ENCODE peak calls at places on chromosomes 6 and 20, in four cellular contexts. Q is SK-N-SH, E is HCT116, R is mammary epithelial cell. I is an unnamed sample.
A peak's percentile ranks its signal among the peaks of the same experiment; 100 is the strongest.

GRCh38 chr6:79030511-79030910 is 47.5 kb downstream of the PHIP start:
- DNase-seq in E (no peak), Q (no peak), R (no peak), I (no peak)

GRCh38 chr20:10679269-10679668 is 5.5 kb upstream of the JAG1 start:
- DNase-seq in R (peak; percentile 63), Q (no peak), E (no peak), I (no peak)

GRCh38 chr6:151702851-151703629 is 104.4 kb upstream of the ESR1 start:
- DNase-seq in Q (no peak), E (no peak), R (no peak), I (no peak)

GRCh38 chr6:44771647-44772415 is 384.3 kb downstream of the CDC5L start:
- DNase-seq in R (no peak), Q (no peak), E (no peak), I (no peak)

GRCh38 chr6:17577059-17577458 is 23.0 kb upstream of the FAM8A1 start:
- DNase-seq in E (no peak), R (no peak), Q (no peak), I (no peak)

GRCh38 chr6:56860466-56860865 is 94.4 kb upstream of the BEND6 start:
- DNase-seq in Q (no peak), R (peak; percentile 12), E (peak; percentile 87), I (no peak)

GRCh38 chr6:140256213-140256612 is 881.8 kb upstream of the CITED2 start:
- DNase-seq in Q (no peak), E (no peak), R (peak; percentile 48), I (no peak)

GRCh38 chr20:44768854-44769480 is 23.3 kb downstream of the KCNK15 start:
- DNase-seq in Q (no peak), R (no peak), E (no peak), I (no peak)

GRCh38 chr6:64489760-64490159 is 854.2 kb downstream of the PHF3 start:
- DNase-seq in R (no peak), E (no peak), Q (no peak), I (no peak)

GRCh38 chr20:60078351-60079250 is 120.4 kb downstream of the CDH26 start:
- DNase-seq in Q (no peak), E (no peak), R (peak; percentile 68), I (no peak)

GRCh38 chr6:29748391-29749352 is 25.4 kb downstream of the HLA-F start:
- DNase-seq in E (peak; percentile 69), R (peak; percentile 91), Q (peak; percentile 91), I (peak; percentile 77)

GRCh38 chr6:148349466-148349865 is 6.8 kb downstream of the SASH1 start:
- DNase-seq in Q (no peak), R (no peak), E (peak; percentile 10), I (no peak)

GRCh38 chr6:85443720-85444119 is 6.2 kb upstream of the NT5E start:
- DNase-seq in R (no peak), Q (no peak), E (no peak), I (no peak)

GRCh38 chr6:5471637-5472430 is 210.5 kb downstream of the FARS2 start:
- DNase-seq in Q (peak; percentile 50), R (no peak), E (no peak), I (no peak)

GRCh38 chr6:92023410-92023940 is 1395.9 kb downstream of the EPHA7 start:
- DNase-seq in R (no peak), E (no peak), Q (peak; percentile 52), I (no peak)

GRCh38 chr6:31826793-31827285 is 699 bp upstream of the HSPA1B start:
- DNase-seq in E (no peak), Q (no peak), R (no peak), I (no peak)

GRCh38 chr6:128508588-128509296 is 11.7 kb downstream of the PTPRK start:
- DNase-seq in Q (no peak), E (peak; percentile 61), R (peak; percentile 95), I (no peak)

GRCh38 chr20:2137552-2138201 is 36.0 kb downstream of the STK35 start:
- DNase-seq in R (no peak), E (no peak), Q (no peak), I (no peak)

GRCh38 chr6:130409394-130410095 is 43.7 kb downstream of the TMEM200A start:
- DNase-seq in E (no peak), Q (no peak), R (no peak), I (no peak)

GRCh38 chr6:111651185-111652034 is 45.7 kb upstream of the TRAF3IP2 start:
- DNase-seq in E (no peak), R (no peak), Q (no peak), I (no peak)

GRCh38 chr6:42404494-42404893 is 47.2 kb downstream of the TRERF1 start:
- DNase-seq in Q (no peak), E (peak; percentile 82), R (peak; percentile 72), I (no peak)

GRCh38 chr6:149213829-149214228 is 103.7 kb upstream of the TAB2 start:
- DNase-seq in E (no peak), Q (no peak), R (no peak), I (no peak)

GRCh38 chr20:38973546-38974120 is 11.5 kb downstream of the DHX35 start:
- DNase-seq in E (no peak), R (peak; percentile 48), Q (no peak), I (no peak)

GRCh38 chr6:168145747-168146596 is 67.0 kb upstream of the FRMD1 start:
- DNase-seq in Q (no peak), E (no peak), R (no peak), I (no peak)

GRCh38 chr20:33589059-33589458 is 73.1 kb upstream of the C20orf144 start:
- DNase-seq in E (no peak), Q (no peak), R (no peak), I (no peak)

GRCh38 chr6:147156218-147156617 is 48.0 kb upstream of the STXBP5 start:
- DNase-seq in R (no peak), Q (no peak), E (no peak), I (no peak)

GRCh38 chr6:47752801-47753200 is 29.0 kb upstream of the OPN5 start:
- DNase-seq in R (no peak), E (no peak), Q (no peak), I (no peak)

GRCh38 chr20:5091902-5092301 is 27.9 kb downstream of the PCNA start:
- DNase-seq in Q (no peak), E (no peak), R (no peak), I (no peak)

DNA sequence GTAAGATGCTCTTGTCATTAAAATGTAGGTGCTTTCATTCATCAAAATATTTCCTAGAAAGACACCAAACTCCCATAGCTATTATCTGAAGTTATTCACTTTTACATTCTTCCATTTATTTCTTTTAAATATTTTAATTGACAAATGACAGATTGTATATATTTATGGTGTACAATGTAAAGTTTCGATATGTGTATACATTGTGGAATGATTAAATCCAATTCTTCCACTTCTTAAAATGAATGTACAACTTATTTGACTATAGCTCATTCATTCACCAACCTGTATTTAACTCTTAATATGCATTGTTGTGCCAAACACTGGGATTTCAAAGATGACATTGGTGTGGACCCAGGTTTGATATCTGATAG is 41.0 kb downstream of the CCN2 start:
- DNase-seq in R (no peak), Q (no peak), E (no peak), I (no peak)
- TF ChIP-seq CTCF in R (no peak), Q (no peak), E (no peak), I (no peak)

GRCh38 chr20:49288784-49289696 is 11.2 kb upstream of the ZNFX1 start:
- DNase-seq in E (no peak), R (no peak), Q (no peak), I (no peak)

GRCh38 chr20:49286689-49287551 is 9.1 kb upstream of the ZNFX1 start:
- DNase-seq in Q (no peak), R (no peak), E (no peak), I (no peak)

GRCh38 chr20:49287555-49288249 is 9.8 kb upstream of the ZNFX1 start:
- DNase-seq in E (no peak), Q (no peak), R (no peak), I (no peak)

GRCh38 chr20:49285813-49286494 is 8.1 kb upstream of the ZNFX1 start:
- DNase-seq in E (no peak), Q (no peak), R (no peak), I (no peak)

DNA sequence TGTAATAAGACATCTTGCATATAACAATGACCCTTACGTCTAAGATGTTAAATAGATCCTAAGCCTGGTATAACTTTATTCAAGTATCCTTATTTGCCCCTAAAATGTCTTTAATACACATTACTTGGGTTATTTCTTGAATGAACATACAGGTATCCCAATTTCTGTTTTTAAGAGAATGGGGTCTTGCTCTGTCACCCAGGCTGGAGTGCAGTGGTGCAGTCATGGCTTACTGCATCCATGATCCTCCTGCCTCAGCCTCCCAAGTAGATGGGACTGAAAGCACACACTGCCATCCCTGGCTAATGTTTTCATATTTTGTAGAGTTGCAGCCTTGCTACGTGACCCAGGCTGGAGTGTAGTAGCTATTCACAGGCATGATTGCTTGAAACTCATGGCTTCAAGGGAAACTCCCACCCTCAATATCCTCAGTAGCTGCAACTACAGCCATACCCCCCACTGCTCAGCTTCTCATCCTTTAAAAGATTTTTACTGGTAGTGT is 10.4 kb upstream of the ZNFX1 start:
- DNase-seq in E (no peak), Q (no peak), R (no peak), I (no peak)
- H4K20me1 ChIP-seq in E (peaks cover 73% of the 10 kb centered on the region), Q (peaks cover 84% of the 10 kb centered on the region), R (peaks cover 50% of the 10 kb centered on the region), I (peaks cover 24% of the 10 kb centered on the region)

DNA sequence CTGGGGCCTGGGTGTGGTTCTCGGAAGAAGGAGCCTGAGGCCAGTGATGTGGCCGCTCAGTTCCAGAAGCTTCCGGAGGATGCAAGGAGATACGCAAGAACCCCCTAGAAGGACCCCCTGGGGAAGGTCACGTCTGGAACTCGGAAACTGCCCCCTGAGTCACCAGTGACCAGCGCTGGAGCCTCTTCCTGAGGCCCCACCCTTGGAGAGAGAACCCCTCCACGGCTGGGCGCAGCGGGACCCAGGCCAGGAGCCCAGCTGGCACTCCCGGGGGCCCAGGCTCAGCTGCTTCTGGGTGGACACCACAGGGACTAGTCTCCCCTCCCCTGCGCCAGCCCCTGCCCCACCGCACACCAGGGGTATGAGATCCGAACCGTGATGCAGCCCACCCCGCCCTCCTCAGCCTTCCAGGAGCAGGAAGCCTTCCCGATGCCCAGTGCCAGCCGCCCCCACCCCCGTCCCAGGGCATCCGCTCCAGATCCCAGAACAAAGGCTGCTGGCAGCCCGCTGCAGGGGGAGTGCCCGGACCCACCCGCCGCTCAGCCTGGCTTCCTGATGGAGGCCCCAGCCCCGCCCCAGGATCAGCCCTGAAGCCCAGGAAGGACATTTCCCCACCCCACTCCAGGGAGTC is 7.5 kb downstream of the LAMA5 start:
- DNase-seq in R (no peak), E (peak; percentile 73), Q (no peak), I (no peak)
- H3K4me1 ChIP-seq in R (peaks cover 92% of the 10 kb centered on the region), E (peaks cover 83% of the 10 kb centered on the region), Q (peaks cover 29% of the 10 kb centered on the region), I (no peaks in the 10 kb centered on the region)

GRCh38 chr6:33414592-33415271 is 3.2 kb downstream of the CUTA start:
- DNase-seq in E (no peak), R (no peak), Q (peak; percentile 65), I (no peak)
- TF ChIP-seq CTCF in E (no peak), R (peak; percentile 33), Q (peak; percentile 58), I (peak; percentile 33)